ENCODE peak calls at places on chromosomes 6 and 20, in ten cellular contexts. One of them, this sample, is unnamed.

GRCh38 chr20:47574616-47575401 is 73.1 kb downstream of the NCOA3 start:
- DNase-seq in brain microvascular endothelial cell: peak; percentile 43
- DNase-seq in kidney: no peak
- DNase-seq in spleen: no peak
- DNase-seq in body of pancreas: no peak
- DNase-seq in transverse colon: no peak
- DNase-seq in right lobe of liver: no peak
- DNase-seq in GM06990: no peak
- DNase-seq in uterus: no peak
- DNase-seq in HL-60: no peak
- DNase-seq in this sample: peak; percentile 41

GRCh38 chr6:149211046-149211571 is 106.4 kb upstream of the TAB2 start:
- DNase-seq in brain microvascular endothelial cell: peak; percentile 53
- DNase-seq in kidney: no peak
- DNase-seq in spleen: no peak
- DNase-seq in body of pancreas: no peak
- DNase-seq in transverse colon: no peak
- DNase-seq in right lobe of liver: no peak
- DNase-seq in GM06990: peak; percentile 56
- DNase-seq in uterus: no peak
- DNase-seq in HL-60: no peak
- DNase-seq in this sample: no peak

GRCh38 chr6:168371635-168371988 is 52.0 kb upstream of the DACT2 start:
- DNase-seq in brain microvascular endothelial cell: no peak
- DNase-seq in kidney: no peak
- DNase-seq in spleen: no peak
- DNase-seq in body of pancreas: no peak
- DNase-seq in transverse colon: no peak
- DNase-seq in right lobe of liver: no peak
- DNase-seq in GM06990: no peak
- DNase-seq in uterus: no peak
- DNase-seq in HL-60: no peak
- DNase-seq in this sample: no peak

GRCh38 chr20:58129736-58130135 is 98.7 kb downstream of the ANKRD60 start:
- DNase-seq in brain microvascular endothelial cell: no peak
- DNase-seq in kidney: no peak
- DNase-seq in spleen: no peak
- DNase-seq in body of pancreas: no peak
- DNase-seq in transverse colon: no peak
- DNase-seq in right lobe of liver: no peak
- DNase-seq in GM06990: no peak
- DNase-seq in uterus: no peak
- DNase-seq in HL-60: no peak
- DNase-seq in this sample: no peak

GRCh38 chr6:17986656-17987575 is 519 bp downstream of the KIF13A start:
- DNase-seq in brain microvascular endothelial cell: peak; percentile 36
- DNase-seq in kidney: peak; percentile 88
- DNase-seq in spleen: peak; percentile 92
- DNase-seq in body of pancreas: peak; percentile 61
- DNase-seq in transverse colon: peak; percentile 63
- DNase-seq in right lobe of liver: peak; percentile 73
- DNase-seq in GM06990: peak; percentile 47
- DNase-seq in uterus: peak; percentile 53
- DNase-seq in HL-60: no peak
- DNase-seq in this sample: no peak

GRCh38 chr20:20795119-20795518 is 82.7 kb upstream of the RALGAPA2 start:
- DNase-seq in brain microvascular endothelial cell: no peak
- DNase-seq in kidney: no peak
- DNase-seq in spleen: no peak
- DNase-seq in body of pancreas: no peak
- DNase-seq in transverse colon: no peak
- DNase-seq in right lobe of liver: no peak
- DNase-seq in GM06990: no peak
- DNase-seq in uterus: no peak
- DNase-seq in HL-60: no peak
- DNase-seq in this sample: no peak

GRCh38 chr6:2140438-2141128 is 104.8 kb downstream of the GMDS start:
- DNase-seq in brain microvascular endothelial cell: no peak
- DNase-seq in kidney: no peak
- DNase-seq in spleen: no peak
- DNase-seq in body of pancreas: no peak
- DNase-seq in transverse colon: no peak
- DNase-seq in right lobe of liver: no peak
- DNase-seq in GM06990: no peak
- DNase-seq in uterus: no peak
- DNase-seq in HL-60: no peak
- DNase-seq in this sample: no peak

GRCh38 chr20:61306935-61307475 is 54.9 kb downstream of the CDH4 start:
- DNase-seq in brain microvascular endothelial cell: no peak
- DNase-seq in kidney: no peak
- DNase-seq in spleen: no peak
- DNase-seq in body of pancreas: no peak
- DNase-seq in transverse colon: no peak
- DNase-seq in right lobe of liver: no peak
- DNase-seq in GM06990: no peak
- DNase-seq in uterus: no peak
- DNase-seq in HL-60: no peak
- DNase-seq in this sample: no peak

GRCh38 chr20:4384961-4385360 is 336.7 kb upstream of the PRND start:
- DNase-seq in brain microvascular endothelial cell: no peak
- DNase-seq in kidney: no peak
- DNase-seq in spleen: no peak
- DNase-seq in body of pancreas: no peak
- DNase-seq in transverse colon: no peak
- DNase-seq in right lobe of liver: no peak
- DNase-seq in GM06990: no peak
- DNase-seq in uterus: no peak
- DNase-seq in HL-60: no peak
- DNase-seq in this sample: no peak

DNA sequence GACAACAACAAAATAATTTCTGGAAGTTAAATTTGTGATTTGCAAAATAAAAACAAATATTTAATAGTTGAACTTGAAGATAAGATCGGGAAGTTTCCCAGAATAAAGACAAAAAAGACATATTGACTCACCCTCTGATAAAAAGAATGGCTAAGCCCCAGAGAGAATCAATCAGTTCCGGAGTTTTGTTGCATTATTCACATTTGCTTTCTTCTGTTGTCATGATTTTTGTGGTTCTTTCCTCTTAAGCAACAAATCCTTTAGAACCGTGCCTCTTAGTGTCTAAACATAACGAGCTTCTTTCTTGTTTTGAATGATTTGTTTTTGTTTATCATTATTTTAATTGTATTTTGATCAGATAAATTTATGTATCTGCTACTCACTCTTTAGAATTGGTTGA is 337.7 kb upstream of the PRND start:
- DNase-seq in brain microvascular endothelial cell: no peak
- DNase-seq in kidney: no peak
- DNase-seq in spleen: no peak
- DNase-seq in body of pancreas: no peak
- DNase-seq in transverse colon: no peak
- DNase-seq in right lobe of liver: no peak
- DNase-seq in GM06990: no peak
- DNase-seq in uterus: no peak
- DNase-seq in HL-60: no peak
- DNase-seq in this sample: no peak
- H3K4me3 ChIP-seq in brain microvascular endothelial cell: no peak overlapping the region
- H3K4me3 ChIP-seq in kidney: no peak overlapping the region
- H3K4me3 ChIP-seq in spleen: no peak overlapping the region
- H3K4me3 ChIP-seq in body of pancreas: no peak overlapping the region
- H3K4me3 ChIP-seq in transverse colon: no peak overlapping the region
- H3K4me3 ChIP-seq in right lobe of liver: no peak overlapping the region
- H3K4me3 ChIP-seq in GM06990: no peak overlapping the region
- H3K4me3 ChIP-seq in uterus: no peak overlapping the region
- H3K4me3 ChIP-seq in HL-60: no peak overlapping the region
- H3K4me3 ChIP-seq in this sample: no peak overlapping the region

GRCh38 chr6:333379-334002 is 41.2 kb downstream of the DUSP22 start:
- DNase-seq in brain microvascular endothelial cell: no peak
- DNase-seq in kidney: peak; percentile 79
- DNase-seq in spleen: peak; percentile 78
- DNase-seq in body of pancreas: no peak
- DNase-seq in transverse colon: no peak
- DNase-seq in right lobe of liver: no peak
- DNase-seq in GM06990: no peak
- DNase-seq in uterus: no peak
- DNase-seq in HL-60: no peak
- DNase-seq in this sample: no peak

GRCh38 chr6:329888-330691 is 37.8 kb downstream of the DUSP22 start:
- DNase-seq in brain microvascular endothelial cell: no peak
- DNase-seq in kidney: no peak
- DNase-seq in spleen: peak; percentile 78
- DNase-seq in body of pancreas: no peak
- DNase-seq in transverse colon: no peak
- DNase-seq in right lobe of liver: no peak
- DNase-seq in GM06990: no peak
- DNase-seq in uterus: no peak
- DNase-seq in HL-60: no peak
- DNase-seq in this sample: no peak

GRCh38 chr6:332671-333070 is 40.4 kb downstream of the DUSP22 start:
- DNase-seq in brain microvascular endothelial cell: peak; percentile 24
- DNase-seq in kidney: no peak
- DNase-seq in spleen: no peak
- DNase-seq in body of pancreas: no peak
- DNase-seq in transverse colon: no peak
- DNase-seq in right lobe of liver: no peak
- DNase-seq in GM06990: no peak
- DNase-seq in uterus: no peak
- DNase-seq in HL-60: no peak
- DNase-seq in this sample: no peak

GRCh38 chr6:330948-331347 is 38.7 kb downstream of the DUSP22 start:
- DNase-seq in brain microvascular endothelial cell: no peak
- DNase-seq in kidney: no peak
- DNase-seq in spleen: no peak
- DNase-seq in body of pancreas: no peak
- DNase-seq in transverse colon: no peak
- DNase-seq in right lobe of liver: no peak
- DNase-seq in GM06990: no peak
- DNase-seq in uterus: no peak
- DNase-seq in HL-60: no peak
- DNase-seq in this sample: no peak

DNA sequence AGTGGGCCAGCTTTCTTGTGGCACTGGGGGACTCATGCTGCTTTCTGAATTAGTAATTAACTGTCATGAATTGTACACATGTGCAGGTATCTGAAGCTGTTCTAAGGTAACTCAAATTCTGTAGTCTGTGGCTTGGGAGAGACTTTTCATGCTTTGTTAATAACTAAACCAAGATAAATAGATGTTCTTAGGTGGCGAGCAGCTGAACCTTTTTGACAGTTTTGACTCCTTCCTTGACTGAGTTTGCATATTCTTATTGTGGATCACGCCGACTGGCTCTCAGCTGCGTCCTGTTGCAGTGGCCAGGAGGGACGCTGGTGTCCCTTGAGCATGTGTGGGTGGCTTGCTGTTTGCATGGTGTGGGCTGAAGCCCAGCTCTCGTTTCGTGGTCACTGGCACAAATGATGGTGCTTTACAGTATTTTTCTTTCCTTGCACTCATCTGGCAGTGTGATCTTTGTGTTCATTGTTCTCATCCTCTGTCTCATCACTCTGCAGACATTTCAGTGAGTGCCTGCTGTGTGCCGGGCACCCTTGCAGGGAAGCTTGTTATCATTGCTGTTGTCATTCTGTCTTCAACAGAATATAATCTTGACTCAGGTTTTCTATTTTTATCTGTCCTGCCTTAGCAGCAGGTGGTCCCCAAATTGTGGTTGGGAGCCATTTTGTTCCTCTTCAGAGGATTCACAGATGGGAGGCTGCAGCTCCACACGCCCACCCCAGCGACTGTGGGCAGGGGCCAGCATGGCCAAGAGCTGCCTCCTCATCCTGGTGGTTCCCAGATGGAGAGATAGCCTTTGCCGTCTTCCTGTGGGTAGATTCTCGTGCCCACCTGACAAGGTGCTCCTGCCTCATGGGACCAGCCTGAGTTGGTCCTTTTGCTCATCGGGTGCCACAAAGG is 39.6 kb downstream of the DUSP22 start:
- DNase-seq in brain microvascular endothelial cell: no peak
- DNase-seq in kidney: no peak
- DNase-seq in spleen: peak; percentile 79
- DNase-seq in body of pancreas: no peak
- DNase-seq in transverse colon: peak; percentile 60
- DNase-seq in right lobe of liver: no peak
- DNase-seq in GM06990: peak; percentile 73
- DNase-seq in uterus: no peak
- DNase-seq in HL-60: no peak
- DNase-seq in this sample: no peak
- TF ChIP-seq CTCF in brain microvascular endothelial cell: no peak
- TF ChIP-seq CTCF in kidney: no peak
- TF ChIP-seq CTCF in spleen: no peak
- TF ChIP-seq CTCF in body of pancreas: no peak
- TF ChIP-seq CTCF in transverse colon: no peak
- TF ChIP-seq CTCF in right lobe of liver: no peak
- TF ChIP-seq CTCF in GM06990: peak; percentile 30
- TF ChIP-seq CTCF in uterus: no peak
- TF ChIP-seq CTCF in HL-60: no peak
- TF ChIP-seq CTCF in this sample: no peak

GRCh38 chr6:15256538-15257222 is 10.8 kb downstream of the JARID2 start:
- DNase-seq in brain microvascular endothelial cell: no peak
- DNase-seq in kidney: no peak
- DNase-seq in spleen: no peak
- DNase-seq in body of pancreas: no peak
- DNase-seq in transverse colon: no peak
- DNase-seq in right lobe of liver: no peak
- DNase-seq in GM06990: no peak
- DNase-seq in uterus: no peak
- DNase-seq in HL-60: no peak
- DNase-seq in this sample: no peak

GRCh38 chr6:15254074-15254975 is 8.5 kb downstream of the JARID2 start:
- DNase-seq in brain microvascular endothelial cell: peak; percentile 60
- DNase-seq in kidney: no peak
- DNase-seq in spleen: no peak
- DNase-seq in body of pancreas: no peak
- DNase-seq in transverse colon: no peak
- DNase-seq in right lobe of liver: no peak
- DNase-seq in GM06990: peak; percentile 57
- DNase-seq in uterus: no peak
- DNase-seq in HL-60: no peak
- DNase-seq in this sample: no peak

GRCh38 chr6:15253107-15254073 is 7.5 kb downstream of the JARID2 start:
- DNase-seq in brain microvascular endothelial cell: no peak
- DNase-seq in kidney: no peak
- DNase-seq in spleen: no peak
- DNase-seq in body of pancreas: no peak
- DNase-seq in transverse colon: no peak
- DNase-seq in right lobe of liver: no peak
- DNase-seq in GM06990: no peak
- DNase-seq in uterus: no peak
- DNase-seq in HL-60: no peak
- DNase-seq in this sample: no peak

GRCh38 chr6:15252205-15252604 is 6.3 kb downstream of the JARID2 start:
- DNase-seq in brain microvascular endothelial cell: no peak
- DNase-seq in kidney: no peak
- DNase-seq in spleen: no peak
- DNase-seq in body of pancreas: no peak
- DNase-seq in transverse colon: no peak
- DNase-seq in right lobe of liver: no peak
- DNase-seq in GM06990: no peak
- DNase-seq in uterus: no peak
- DNase-seq in HL-60: no peak
- DNase-seq in this sample: no peak

GRCh38 chr6:15255481-15256414 is 9.9 kb downstream of the JARID2 start:
- DNase-seq in brain microvascular endothelial cell: no peak
- DNase-seq in kidney: no peak
- DNase-seq in spleen: no peak
- DNase-seq in body of pancreas: no peak
- DNase-seq in transverse colon: no peak
- DNase-seq in right lobe of liver: no peak
- DNase-seq in GM06990: peak; percentile 43
- DNase-seq in uterus: no peak
- DNase-seq in HL-60: no peak
- DNase-seq in this sample: no peak
- H3K4me3 ChIP-seq in brain microvascular endothelial cell: no peak overlapping the region
- H3K4me3 ChIP-seq in kidney: no peak overlapping the region
- H3K4me3 ChIP-seq in spleen: no peak overlapping the region
- H3K4me3 ChIP-seq in body of pancreas: no peak overlapping the region
- H3K4me3 ChIP-seq in transverse colon: no peak overlapping the region
- H3K4me3 ChIP-seq in right lobe of liver: no peak overlapping the region
- H3K4me3 ChIP-seq in GM06990: no peak overlapping the region
- H3K4me3 ChIP-seq in uterus: no peak overlapping the region
- H3K4me3 ChIP-seq in HL-60: no peak overlapping the region
- H3K4me3 ChIP-seq in this sample: no peak overlapping the region

GRCh38 chr6:52415333-52415732 is 4.8 kb upstream of the EFHC1 start:
- DNase-seq in brain microvascular endothelial cell: no peak
- DNase-seq in kidney: no peak
- DNase-seq in spleen: no peak
- DNase-seq in body of pancreas: no peak
- DNase-seq in transverse colon: no peak
- DNase-seq in right lobe of liver: no peak
- DNase-seq in GM06990: no peak
- DNase-seq in uterus: no peak
- DNase-seq in HL-60: no peak
- DNase-seq in this sample: no peak
- TF ChIP-seq CTCF in brain microvascular endothelial cell: no peak
- TF ChIP-seq CTCF in kidney: no peak
- TF ChIP-seq CTCF in spleen: no peak
- TF ChIP-seq CTCF in body of pancreas: no peak
- TF ChIP-seq CTCF in transverse colon: no peak
- TF ChIP-seq CTCF in right lobe of liver: no peak
- TF ChIP-seq CTCF in GM06990: no peak
- TF ChIP-seq CTCF in uterus: no peak
- TF ChIP-seq CTCF in HL-60: no peak
- TF ChIP-seq CTCF in this sample: no peak